ENCODE peak calls at places on chromosomes 5 and 9, in nine cellular contexts. T is fibroblast of pulmonary artery, F is epithelial cell of esophagus, Q is fibroblast of lung, G is A549, R is neural crest cell, U is activated B cell treated with CpG ODN at 0.5 μM for 24 hours, E is brain microvascular endothelial cell, K is RWPE1. D is an unnamed sample.

GRCh38 chr5:79077680-79078365 is 8.3 kb downstream of the BHMT2 start:
- DNase-seq in T (no peak), F (peak; percentile 40), Q (peak; percentile 40), G (no peak), R (no peak), U (no peak), E (no peak), K (no peak), D (no peak)

GRCh38 chr5:144549580-144549979 is 378.9 kb downstream of the KCTD16 start:
- DNase-seq in T (peak; percentile 59), F (peak; percentile 28), Q (peak; percentile 65), G (no peak), R (no peak), U (no peak), E (peak; percentile 20), K (no peak), D (no peak)

GRCh38 chr5:106290841-106291240 is 1379.9 kb downstream of the EFNA5 start:
- DNase-seq in T (no peak), F (peak; percentile 56), Q (peak; percentile 54), G (no peak), R (no peak), U (no peak), E (no peak), K (no peak), D (no peak)

GRCh38 chr5:78912796-78913195 is 72.3 kb downstream of the ARSB start:
- DNase-seq in T (no peak), F (no peak), Q (no peak), G (no peak), R (no peak), U (no peak), E (no peak), K (no peak), D (no peak)

GRCh38 chr5:81904861-81905260 is 67.0 kb upstream of the ATG10 start:
- DNase-seq in T (no peak), F (peak; percentile 53), Q (peak; percentile 60), G (no peak), R (no peak), U (no peak), E (no peak), K (no peak), D (no peak)

GRCh38 chr5:175752826-175753535 is 95.1 kb downstream of the HRH2 start:
- DNase-seq in T (no peak), F (no peak), Q (no peak), G (no peak), R (no peak), U (no peak), E (no peak), K (peak; percentile 52), D (no peak)

GRCh38 chr5:134466241-134467069 is 54.8 kb upstream of the CDKN2AIPNL start:
- DNase-seq in T (peak; percentile 98), F (peak; percentile 77), Q (peak; percentile 73), G (peak; percentile 90), R (peak; percentile 45), U (peak; percentile 32), E (peak; percentile 72), K (peak; percentile 96), D (peak; percentile 69)

GRCh38 chr9:113636165-113636564 is 172.6 kb downstream of the RGS3 start:
- DNase-seq in T (no peak), F (no peak), Q (no peak), G (no peak), R (no peak), U (no peak), E (peak; percentile 83), K (no peak), D (no peak)

GRCh38 chr5:137228816-137229215 is 270.3 kb downstream of the SPOCK1 start:
- DNase-seq in T (no peak), F (no peak), Q (no peak), G (no peak), R (no peak), U (no peak), E (no peak), K (no peak), D (no peak)

GRCh38 chr5:124906339-124907097 is 160.1 kb upstream of the ZNF608 start:
- DNase-seq in T (peak; percentile 91), F (peak; percentile 71), Q (peak; percentile 78), G (no peak), R (peak; percentile 28), U (no peak), E (peak; percentile 64), K (peak; percentile 18), D (no peak)

GRCh38 chr9:136839229-136840139 is 2.8 kb upstream of the AJM1 start:
- DNase-seq in T (no peak), F (no peak), Q (no peak), G (no peak), R (no peak), U (no peak), E (no peak), K (no peak), D (no peak)

GRCh38 chr9:93587284-93587650 is 10.9 kb downstream of the PHF2 start:
- DNase-seq in T (no peak), F (no peak), Q (no peak), G (no peak), R (no peak), U (no peak), E (no peak), K (no peak), D (no peak)

GRCh38 chr5:57382665-57383064 is 99.9 kb downstream of the ACTBL2 start:
- DNase-seq in T (peak; percentile 3), F (no peak), Q (peak; percentile 9), G (no peak), R (no peak), U (no peak), E (no peak), K (no peak), D (no peak)

GRCh38 chr5:113378960-113379541 is 55.7 kb downstream of the TSSK1B start:
- DNase-seq in T (peak; percentile 72), F (peak; percentile 75), Q (no peak), G (peak; percentile 67), R (peak; percentile 59), U (no peak), E (peak; percentile 48), K (peak; percentile 82), D (peak; percentile 46)

GRCh38 chr9:112911736-112912135 is 21.1 kb upstream of the SLC46A2 start:
- DNase-seq in T (no peak), F (no peak), Q (no peak), G (no peak), R (no peak), U (no peak), E (no peak), K (no peak), D (no peak)

GRCh38 chr9:74770508-74771261 is 117.0 kb downstream of the TRPM6 start:
- DNase-seq in T (peak; percentile 7), F (peak; percentile 17), Q (no peak), G (peak; percentile 81), R (peak; percentile 39), U (peak; percentile 21), E (peak; percentile 5), K (peak; percentile 39), D (no peak)
- TF ChIP-seq CTCF in T (peak; percentile 63), F (peak; percentile 59), Q (peak; percentile 49), G (peak; percentile 90), R (peak; percentile 62), U (no peak), E (peak; percentile 79), K (peak; percentile 69), D (peak; percentile 76)

GRCh38 chr9:134136117-134136996 is 475 bp downstream of the WDR5 start:
- DNase-seq in T (peak; percentile 27), F (peak; percentile 29), Q (peak; percentile 19), G (peak; percentile 18), R (peak; percentile 23), U (no peak), E (no peak), K (peak; percentile 52), D (no peak)
- TF ChIP-seq CTCF in T (no peak), F (no peak), Q (no peak), G (no peak), R (no peak), U (no peak), E (no peak), K (no peak), D (no peak)

GRCh38 chr5:75666801-75667200 is 50.4 kb downstream of the POC5 start:
- DNase-seq in T (no peak), F (no peak), Q (peak; percentile 4), G (no peak), R (no peak), U (no peak), E (no peak), K (no peak), D (no peak)

GRCh38 chr5:75668348-75668895 is 48.8 kb downstream of the POC5 start:
- DNase-seq in T (no peak), F (no peak), Q (peak; percentile 17), G (no peak), R (no peak), U (no peak), E (no peak), K (no peak), D (no peak)

GRCh38 chr5:75668988-75669760 is 48.1 kb downstream of the POC5 start:
- DNase-seq in T (peak; percentile 25), F (peak; percentile 43), Q (peak; percentile 27), G (peak; percentile 40), R (no peak), U (no peak), E (peak; percentile 40), K (peak; percentile 30), D (peak; percentile 70)

GRCh38 chr5:75664933-75665332 is 52.3 kb downstream of the POC5 start:
- DNase-seq in T (no peak), F (no peak), Q (no peak), G (no peak), R (no peak), U (no peak), E (no peak), K (no peak), D (no peak)

GRCh38 chr5:75667586-75667985 is 49.7 kb downstream of the POC5 start:
- DNase-seq in T (no peak), F (no peak), Q (no peak), G (no peak), R (no peak), U (no peak), E (no peak), K (no peak), D (no peak)
- TF ChIP-seq CTCF in T (no peak), F (no peak), Q (no peak), G (peak; percentile 6), R (peak; percentile 17), U (no peak), E (peak; percentile 22), K (no peak), D (no peak)

GRCh38 chr5:177456591-177456964 is 10.0 kb downstream of the PRR7 start:
- DNase-seq in T (no peak), F (no peak), Q (no peak), G (no peak), R (no peak), U (no peak), E (no peak), K (no peak), D (no peak)

GRCh38 chr5:177455661-177456590 is 9.3 kb downstream of the PRR7 start:
- DNase-seq in T (peak; percentile 90), F (peak; percentile 92), Q (peak; percentile 77), G (peak; percentile 96), R (peak; percentile 98), U (peak; percentile 83), E (peak; percentile 81), K (peak; percentile 99), D (peak; percentile 93)

GRCh38 chr5:177458912-177459350 is 12.3 kb downstream of the PRR7 start:
- DNase-seq in T (no peak), F (no peak), Q (peak; percentile 48), G (no peak), R (no peak), U (no peak), E (peak; percentile 23), K (no peak), D (no peak)

GRCh38 chr5:177458122-177458681 is 11.6 kb downstream of the PRR7 start:
- DNase-seq in T (no peak), F (no peak), Q (no peak), G (no peak), R (no peak), U (no peak), E (no peak), K (no peak), D (no peak)

GRCh38 chr5:177457239-177458121 is 10.9 kb downstream of the PRR7 start:
- DNase-seq in T (peak; percentile 97), F (peak; percentile 96), Q (peak; percentile 97), G (peak; percentile 98), R (peak; percentile 81), U (no peak), E (peak; percentile 95), K (peak; percentile 99), D (peak; percentile 97)
- TF ChIP-seq CTCF in T (peak; percentile 63), F (peak; percentile 60), Q (peak; percentile 50), G (no peak), R (peak; percentile 64), U (no peak), E (peak; percentile 77), K (peak; percentile 56), D (peak; percentile 74)

D was measured in CD14-positive monocyte.